ENCODE peak calls at places on chromosomes 5 and 9, in nine cellular contexts. One of them, this sample, is unnamed.
A peak's percentile ranks its signal among the peaks of the same experiment; 100 is the strongest.

GRCh38 chr5:102809033-102809432 is 53.9 kb downstream of the PAM start:
- DNase-seq in HEK293T: no peak
- DNase-seq in body of pancreas: no peak
- DNase-seq in iPS-NIHi11: no peak
- DNase-seq in GM04504: no peak
- DNase-seq in breast epithelium: no peak
- DNase-seq in AG04449: no peak
- DNase-seq in uterus: no peak
- DNase-seq in stimulated activated CD4-positive, alpha-beta T cell treated with anti-CD3 and anti-CD28 coated beads, Interleukin-15, amount 100 ng/mL, for 24 hours: no peak
- DNase-seq in this sample: no peak

GRCh38 chr5:77855369-77855768 is 79.2 kb upstream of the TBCA start:
- DNase-seq in HEK293T: no peak
- DNase-seq in body of pancreas: no peak
- DNase-seq in iPS-NIHi11: no peak
- DNase-seq in GM04504: no peak
- DNase-seq in breast epithelium: no peak
- DNase-seq in AG04449: no peak
- DNase-seq in uterus: no peak
- DNase-seq in stimulated activated CD4-positive, alpha-beta T cell treated with anti-CD3 and anti-CD28 coated beads, Interleukin-15, amount 100 ng/mL, for 24 hours: no peak
- DNase-seq in this sample: no peak

GRCh38 chr9:112790231-112790774 is 39.7 kb downstream of the SNX30 start:
- DNase-seq in HEK293T: no peak
- DNase-seq in body of pancreas: no peak
- DNase-seq in iPS-NIHi11: no peak
- DNase-seq in GM04504: no peak
- DNase-seq in breast epithelium: no peak
- DNase-seq in AG04449: no peak
- DNase-seq in uterus: no peak
- DNase-seq in stimulated activated CD4-positive, alpha-beta T cell treated with anti-CD3 and anti-CD28 coated beads, Interleukin-15, amount 100 ng/mL, for 24 hours: no peak
- DNase-seq in this sample: no peak

GRCh38 chr9:87910821-87911220 is 6.9 kb upstream of the SPATA31C1 start:
- DNase-seq in HEK293T: no peak
- DNase-seq in body of pancreas: no peak
- DNase-seq in iPS-NIHi11: no peak
- DNase-seq in GM04504: peak; percentile 11
- DNase-seq in breast epithelium: no peak
- DNase-seq in AG04449: no peak
- DNase-seq in uterus: no peak
- DNase-seq in stimulated activated CD4-positive, alpha-beta T cell treated with anti-CD3 and anti-CD28 coated beads, Interleukin-15, amount 100 ng/mL, for 24 hours: no peak
- DNase-seq in this sample: no peak

GRCh38 chr9:122095010-122095767 is 2.1 kb upstream of the TTLL11 start:
- DNase-seq in HEK293T: peak; percentile 51
- DNase-seq in body of pancreas: peak; percentile 62
- DNase-seq in iPS-NIHi11: no peak
- DNase-seq in GM04504: no peak
- DNase-seq in breast epithelium: no peak
- DNase-seq in AG04449: no peak
- DNase-seq in uterus: peak; percentile 46
- DNase-seq in stimulated activated CD4-positive, alpha-beta T cell treated with anti-CD3 and anti-CD28 coated beads, Interleukin-15, amount 100 ng/mL, for 24 hours: peak; percentile 64
- DNase-seq in this sample: no peak

GRCh38 chr9:19901586-19901985 is 112.7 kb upstream of the SLC24A2 start:
- DNase-seq in HEK293T: no peak
- DNase-seq in body of pancreas: no peak
- DNase-seq in iPS-NIHi11: no peak
- DNase-seq in GM04504: no peak
- DNase-seq in breast epithelium: no peak
- DNase-seq in AG04449: no peak
- DNase-seq in uterus: no peak
- DNase-seq in stimulated activated CD4-positive, alpha-beta T cell treated with anti-CD3 and anti-CD28 coated beads, Interleukin-15, amount 100 ng/mL, for 24 hours: no peak
- DNase-seq in this sample: no peak

GRCh38 chr9:134503301-134504105 is 138.1 kb upstream of the COL5A1 start:
- DNase-seq in HEK293T: no peak
- DNase-seq in body of pancreas: no peak
- DNase-seq in iPS-NIHi11: no peak
- DNase-seq in GM04504: no peak
- DNase-seq in breast epithelium: no peak
- DNase-seq in AG04449: no peak
- DNase-seq in uterus: no peak
- DNase-seq in stimulated activated CD4-positive, alpha-beta T cell treated with anti-CD3 and anti-CD28 coated beads, Interleukin-15, amount 100 ng/mL, for 24 hours: no peak
- DNase-seq in this sample: no peak

GRCh38 chr9:77864096-77864889 is 167.3 kb downstream of the GNAQ start:
- DNase-seq in HEK293T: no peak
- DNase-seq in body of pancreas: no peak
- DNase-seq in iPS-NIHi11: no peak
- DNase-seq in GM04504: no peak
- DNase-seq in breast epithelium: no peak
- DNase-seq in AG04449: no peak
- DNase-seq in uterus: no peak
- DNase-seq in stimulated activated CD4-positive, alpha-beta T cell treated with anti-CD3 and anti-CD28 coated beads, Interleukin-15, amount 100 ng/mL, for 24 hours: no peak
- DNase-seq in this sample: no peak

GRCh38 chr5:132253452-132254320 is 3.8 kb upstream of the PDLIM4 start:
- DNase-seq in HEK293T: no peak
- DNase-seq in body of pancreas: peak; percentile 10
- DNase-seq in iPS-NIHi11: no peak
- DNase-seq in GM04504: no peak
- DNase-seq in breast epithelium: peak; percentile 27
- DNase-seq in AG04449: no peak
- DNase-seq in uterus: no peak
- DNase-seq in stimulated activated CD4-positive, alpha-beta T cell treated with anti-CD3 and anti-CD28 coated beads, Interleukin-15, amount 100 ng/mL, for 24 hours: no peak
- DNase-seq in this sample: no peak

GRCh38 chr5:119250946-119251901 is 104.6 kb upstream of the TNFAIP8 start:
- DNase-seq in HEK293T: no peak
- DNase-seq in body of pancreas: no peak
- DNase-seq in iPS-NIHi11: no peak
- DNase-seq in GM04504: no peak
- DNase-seq in breast epithelium: no peak
- DNase-seq in AG04449: no peak
- DNase-seq in uterus: no peak
- DNase-seq in stimulated activated CD4-positive, alpha-beta T cell treated with anti-CD3 and anti-CD28 coated beads, Interleukin-15, amount 100 ng/mL, for 24 hours: no peak
- DNase-seq in this sample: no peak

GRCh38 chr5:89397096-89397495 is 514.1 kb upstream of the MEF2C start:
- DNase-seq in HEK293T: no peak
- DNase-seq in body of pancreas: no peak
- DNase-seq in iPS-NIHi11: no peak
- DNase-seq in GM04504: no peak
- DNase-seq in breast epithelium: no peak
- DNase-seq in AG04449: no peak
- DNase-seq in uterus: no peak
- DNase-seq in stimulated activated CD4-positive, alpha-beta T cell treated with anti-CD3 and anti-CD28 coated beads, Interleukin-15, amount 100 ng/mL, for 24 hours: no peak
- DNase-seq in this sample: no peak

GRCh38 chr5:133665571-133665970 is 53.2 kb upstream of the FSTL4 start:
- DNase-seq in HEK293T: no peak
- DNase-seq in body of pancreas: no peak
- DNase-seq in iPS-NIHi11: no peak
- DNase-seq in GM04504: no peak
- DNase-seq in breast epithelium: no peak
- DNase-seq in AG04449: no peak
- DNase-seq in uterus: no peak
- DNase-seq in stimulated activated CD4-positive, alpha-beta T cell treated with anti-CD3 and anti-CD28 coated beads, Interleukin-15, amount 100 ng/mL, for 24 hours: no peak
- DNase-seq in this sample: no peak

GRCh38 chr9:21455320-21455719 is 15.1 kb downstream of the IFNA1 start:
- DNase-seq in HEK293T: peak; percentile 69
- DNase-seq in body of pancreas: no peak
- DNase-seq in iPS-NIHi11: peak; percentile 45
- DNase-seq in GM04504: no peak
- DNase-seq in breast epithelium: no peak
- DNase-seq in AG04449: no peak
- DNase-seq in uterus: no peak
- DNase-seq in stimulated activated CD4-positive, alpha-beta T cell treated with anti-CD3 and anti-CD28 coated beads, Interleukin-15, amount 100 ng/mL, for 24 hours: peak; percentile 11
- DNase-seq in this sample: peak; percentile 2